ENCODE peak calls at places on chromosomes 11 and 22, in five cellular contexts. G is spleen, Z is stomach, U is K562, L is SK-N-SH. F is an unnamed sample.

GRCh38 chr11:47946682-47947575 is 33.4 kb upstream of the PTPRJ start:
- DNase-seq in G (peak), Z (peak), U (peak), L (no peak), F (peak)

GRCh38 chr11:79226136-79226535 is 214.7 kb downstream of the TENM4 start:
- DNase-seq in G (no peak), Z (no peak), U (no peak), L (peak), F (no peak)

GRCh38 chr11:112963368-112963955 is 2.2 kb downstream of the NCAM1 start:
- DNase-seq in G (no peak), Z (no peak), U (no peak), L (peak), F (no peak)

GRCh38 chr11:131591051-131591461 is 220.6 kb downstream of the NTM start:
- DNase-seq in G (no peak), Z (no peak), U (no peak), L (no peak), F (no peak)

GRCh38 chr11:32779131-32779530 is 15.3 kb downstream of the CCDC73 start:
- DNase-seq in G (no peak), Z (no peak), U (no peak), L (no peak), F (no peak)

GRCh38 chr22:32558681-32559355 is 84.2 kb downstream of the FBXO7 start:
- DNase-seq in G (no peak), Z (peak), U (no peak), L (no peak), F (peak)

GRCh38 chr22:40594924-40595323 is 41.6 kb downstream of the MRTFA start:
- DNase-seq in G (no peak), Z (no peak), U (no peak), L (no peak), F (no peak)

GRCh38 chr11:102849319-102849718 is 5.9 kb upstream of the MMP3 start:
- DNase-seq in G (no peak), Z (no peak), U (no peak), L (no peak), F (no peak)

GRCh38 chr22:24819941-24820461 is 14.0 kb downstream of the SGSM1 start:
- DNase-seq in G (no peak), Z (peak), U (no peak), L (peak), F (no peak)

GRCh38 chr22:40024201-40025061 is 29.7 kb downstream of the FAM83F start:
- DNase-seq in G (peak), Z (peak), U (peak), L (peak), F (no peak)

GRCh38 chr11:29320196-29320595 is 696.6 kb downstream of the KCNA4 start:
- DNase-seq in G (no peak), Z (no peak), U (no peak), L (no peak), F (no peak)

GRCh38 chr11:10913996-10914514 is 56.2 kb upstream of the ZBED5 start:
- DNase-seq in G (no peak), Z (no peak), U (no peak), L (no peak), F (no peak)

GRCh38 chr11:132300283-132300682 is 929.9 kb downstream of the NTM start:
- DNase-seq in G (no peak), Z (no peak), U (no peak), L (peak), F (no peak)

GRCh38 chr11:11816511-11817319 is 25.1 kb upstream of the USP47 start:
- DNase-seq in G (no peak), Z (no peak), U (no peak), L (no peak), F (no peak)

GRCh38 chr22:37303821-37304274 is 21.5 kb downstream of the CYTH4 start:
- DNase-seq in G (no peak), Z (no peak), U (peak), L (no peak), F (no peak)

GRCh38 chr11:60756307-60757032 is at the start of gene MS4A15:
- DNase-seq in G (peak), Z (no peak), U (peak), L (peak), F (peak)

GRCh38 chr11:76153609-76153949 is 52.7 kb downstream of the WNT11 start:
- DNase-seq in G (no peak), Z (no peak), U (no peak), L (no peak), F (peak)

GRCh38 chr11:95135155-95135554 is 45.5 kb downstream of the ENDOD1 start:
- DNase-seq in G (no peak), Z (peak), U (no peak), L (no peak), F (no peak)

GRCh38 chr11:68231598-68231997 is 18.5 kb upstream of the KMT5B start:
- DNase-seq in G (no peak), Z (no peak), U (no peak), L (no peak), F (no peak)

GRCh38 chr22:39254789-39255298 is 10.1 kb upstream of the PDGFB start:
- DNase-seq in G (no peak), Z (no peak), U (no peak), L (no peak), F (no peak)

GRCh38 chr11:73331138-73331916 is 23.3 kb downstream of the ARHGEF17 start:
- DNase-seq in G (no peak), Z (no peak), U (peak), L (peak), F (no peak)

GRCh38 chr22:38428714-38429113 is 26.3 kb downstream of the KCNJ4 start:
- DNase-seq in G (no peak), Z (no peak), U (no peak), L (no peak), F (no peak)

GRCh38 chr11:58394195-58394594 is 12.5 kb downstream of the OR5B3 start:
- DNase-seq in G (no peak), Z (no peak), U (no peak), L (no peak), F (no peak)

GRCh38 chr11:66068923-66069714 is 953 bp upstream of the PACS1 start:
- DNase-seq in G (peak), Z (peak), U (no peak), L (peak), F (no peak)

GRCh38 chr11:77252555-77253270 is 48.8 kb downstream of the GDPD4 start:
- DNase-seq in G (no peak), Z (no peak), U (no peak), L (no peak), F (no peak)

GRCh38 chr11:111378773-111379499 is at the start of gene POU2AF1:
- DNase-seq in G (peak), Z (no peak), U (no peak), L (no peak), F (peak)

GRCh38 chr11:115244758-115245157 is 259.5 kb downstream of the CADM1 start:
- DNase-seq in G (no peak), Z (no peak), U (no peak), L (no peak), F (no peak)

GRCh38 chr11:65572356-65573043 is at the start of gene FAM89B:
- DNase-seq in G (peak), Z (peak), U (peak), L (peak), F (peak)

GRCh38 chr11:110582728-110583432 is 129.4 kb downstream of the ARHGAP20 start:
- DNase-seq in G (no peak), Z (no peak), U (no peak), L (no peak), F (no peak)

GRCh38 chr11:88656960-88657738 is 319.6 kb upstream of the CTSC start:
- DNase-seq in G (no peak), Z (no peak), U (no peak), L (no peak), F (no peak)

GRCh38 chr11:65571940-65572339 is 398 bp upstream of the FAM89B start:
- DNase-seq in G (no peak), Z (peak), U (no peak), L (no peak), F (no peak)

GRCh38 chr11:1928891-1929541 is 9.5 kb downstream of the TNNT3 start:
- DNase-seq in G (no peak), Z (no peak), U (no peak), L (peak), F (peak)

GRCh38 chr22:41271787-41272186 is 14.2 kb downstream of the RANGAP1 start:
- DNase-seq in G (no peak), Z (no peak), U (no peak), L (no peak), F (no peak)

GRCh38 chr11:71459767-71460320 is 6.8 kb downstream of the NADSYN1 start:
- DNase-seq in G (peak), Z (no peak), U (no peak), L (no peak), F (no peak)

GRCh38 chr11:40271361-40271760 is 1188.1 kb downstream of the LRRC4C start:
- DNase-seq in G (no peak), Z (no peak), U (no peak), L (no peak), F (no peak)

GRCh38 chr11:64138413-64138812 is 27.5 kb downstream of the MACROD1 start:
- DNase-seq in G (no peak), Z (no peak), U (no peak), L (no peak), F (no peak)

GRCh38 chr22:25039754-25040153 is 87.2 kb downstream of the KIAA1671 start:
- DNase-seq in G (no peak), Z (no peak), U (no peak), L (no peak), F (no peak)

DNA sequence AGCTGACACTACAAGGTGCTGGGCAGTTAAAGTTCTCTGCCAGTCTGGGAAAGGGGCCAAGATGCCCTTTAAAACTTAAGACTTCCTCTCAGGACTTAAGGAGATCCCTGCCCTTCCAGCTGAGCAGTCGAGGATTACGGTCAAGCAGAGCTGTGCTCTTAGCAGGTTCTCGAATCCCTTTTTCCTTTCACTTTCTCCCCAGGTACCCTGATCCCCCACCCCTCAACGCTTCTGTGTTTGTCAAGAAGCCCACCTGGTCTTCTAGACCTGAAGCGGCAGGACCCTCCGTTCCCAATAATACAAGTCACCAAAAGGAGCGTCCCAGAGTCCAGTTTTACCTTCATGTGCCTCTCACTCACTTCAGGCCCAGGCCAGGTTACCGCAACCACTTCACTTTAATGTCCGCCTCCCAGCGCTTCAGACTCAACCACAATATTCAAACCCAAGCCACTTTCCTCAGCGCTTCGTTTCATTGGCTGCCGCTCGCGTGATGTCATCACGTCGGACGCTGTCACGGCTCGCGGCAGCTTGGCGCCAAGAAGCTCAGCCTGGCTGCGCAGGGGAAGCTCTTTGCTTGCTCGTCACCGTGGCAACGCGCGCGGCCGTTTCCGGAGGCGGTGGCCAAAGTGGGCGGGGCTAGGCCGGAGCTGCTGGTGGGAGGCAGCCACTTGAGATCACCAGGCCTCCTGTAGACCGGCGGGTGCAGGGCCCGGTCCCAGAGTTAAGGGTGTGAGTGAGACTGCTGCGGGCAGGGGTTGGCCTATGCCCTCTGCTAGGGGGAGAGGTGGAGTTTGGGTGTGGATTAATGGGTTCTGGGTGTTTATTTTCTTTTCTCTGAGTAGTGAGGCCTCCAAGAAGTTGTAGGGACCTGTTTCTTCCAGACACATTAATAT is at the start of the genes KIF18A and METTL15:
- DNase-seq in G (peak), Z (peak), U (peak), L (peak), F (peak)
- TF ChIP-seq POLR2AphosphoS5 in G (peak), Z (peak), U (peak), L (peak), F (peak)

DNA sequence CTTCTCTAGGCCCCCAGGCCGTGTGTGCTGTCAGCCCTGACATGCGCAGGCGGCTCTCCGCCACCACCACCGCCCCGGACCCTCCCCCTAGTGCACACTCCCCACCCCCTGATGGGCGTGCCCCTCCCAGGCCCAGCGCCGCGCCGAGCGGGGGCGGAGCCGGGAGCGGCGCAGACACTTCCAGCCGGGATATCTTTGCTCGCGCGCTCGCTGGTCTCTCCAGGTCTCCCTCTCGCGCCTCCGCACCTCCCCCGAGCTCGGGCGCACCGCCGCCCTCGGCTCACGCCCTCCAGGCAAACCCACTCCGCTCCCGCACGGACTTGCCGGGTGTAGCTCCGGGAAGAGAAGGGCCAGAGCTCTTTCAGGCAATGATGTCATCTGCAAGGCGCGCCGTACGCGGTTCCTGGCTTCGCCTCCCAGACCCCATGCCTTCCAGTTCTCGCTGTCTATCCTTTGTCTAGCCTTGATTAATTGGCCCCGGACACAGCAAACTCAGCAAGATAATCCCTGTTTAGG is at the start of gene SCN3B:
- DNase-seq in G (no peak), Z (peak), U (peak), L (peak), F (no peak)
- TF ChIP-seq POLR2AphosphoS5 in G (peak), Z (no peak), U (no peak), L (no peak), F (no peak)

GRCh38 chr22:31344369-31345330 is 1.5 kb downstream of the PATZ1 start:
- DNase-seq in G (peak), Z (peak), U (no peak), L (peak), F (no peak)

GRCh38 chr22:31347251-31348008 is 1.3 kb upstream of the PATZ1 start:
- DNase-seq in G (peak), Z (peak), U (no peak), L (peak), F (peak)

GRCh38 chr22:31346733-31347250 is 646 bp upstream of the PATZ1 start:
- DNase-seq in G (peak), Z (peak), U (peak), L (peak), F (peak)

GRCh38 chr22:31345331-31346254 is 553 bp downstream of the PATZ1 start:
- DNase-seq in G (peak), Z (peak), U (peak), L (peak), F (peak)

DNA sequence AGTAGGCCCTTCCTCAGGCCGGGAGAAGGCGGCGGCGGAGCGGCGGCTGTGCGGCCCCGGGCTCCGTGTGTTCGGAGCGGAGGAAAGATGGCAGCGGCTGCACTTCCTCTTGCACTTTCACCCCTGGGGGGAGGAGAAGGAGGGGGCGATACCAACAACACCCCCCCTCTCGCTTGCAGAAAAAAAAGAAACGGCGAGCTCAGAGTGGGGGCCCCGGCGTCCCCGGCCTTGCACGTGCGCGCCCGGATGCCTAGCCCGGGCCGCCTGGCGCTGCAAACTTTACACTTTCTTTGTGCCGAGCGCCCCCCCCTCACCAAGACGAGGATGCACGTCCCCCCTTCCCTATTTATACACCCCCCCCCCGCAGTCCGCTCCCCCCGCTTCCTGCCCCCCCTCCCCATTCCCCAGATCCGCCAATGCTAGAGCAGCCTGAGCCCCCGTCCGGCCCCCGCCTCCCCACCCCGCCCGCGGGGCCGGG is at the start of gene PATZ1:
- DNase-seq in G (peak), Z (peak), U (peak), L (peak), F (peak)
- TF ChIP-seq POLR2AphosphoS5 in G (no peak), Z (no peak), U (no peak), L (peak), F (no peak)

DNA sequence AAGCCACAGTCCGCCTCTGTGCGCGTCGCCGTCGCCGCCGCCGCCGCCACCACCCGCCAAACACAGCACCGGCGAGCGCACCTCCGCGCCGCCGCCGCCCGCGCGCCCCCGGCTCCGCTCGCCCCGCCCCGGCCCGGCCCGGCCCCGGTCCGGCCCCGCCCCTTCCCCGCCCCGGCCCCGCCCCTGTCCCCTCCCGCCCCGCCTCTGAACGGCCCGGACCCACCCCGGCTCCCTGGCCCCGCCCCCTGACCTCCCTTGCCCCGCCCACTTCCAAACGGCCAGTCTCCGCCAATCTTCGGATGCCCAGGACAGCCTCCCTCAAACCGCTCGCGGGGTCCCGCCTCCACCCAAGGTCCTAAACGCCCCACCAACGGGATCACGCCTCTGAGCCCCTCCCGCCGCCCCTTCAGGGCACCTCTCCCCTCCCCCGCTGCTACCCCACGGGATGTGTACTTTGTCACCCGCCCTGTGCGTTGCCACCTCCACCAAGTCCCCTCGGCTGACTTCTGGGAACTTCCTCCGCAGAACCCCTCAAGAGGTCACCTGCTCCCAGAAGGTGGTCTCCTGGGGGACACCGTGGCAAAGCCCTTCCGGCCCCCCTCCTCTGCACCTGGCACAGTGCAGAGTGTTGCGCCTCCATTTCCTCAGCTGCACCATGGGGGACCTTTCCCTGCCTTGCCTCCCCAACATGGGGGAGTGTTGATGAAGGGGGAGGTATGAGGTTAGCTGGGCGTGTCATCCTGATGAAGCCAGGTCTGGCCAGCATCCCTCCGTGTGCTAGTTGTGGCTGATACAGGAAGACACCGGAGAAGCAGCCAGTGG is at the start of gene KIAA0930:
- DNase-seq in G (peak), Z (peak), U (peak), L (peak), F (peak)
- TF ChIP-seq POLR2AphosphoS5 in G (peak), Z (no peak), U (no peak), L (no peak), F (no peak)

GRCh38 chr22:36294293-36294620 is 41.3 kb downstream of the APOL1 start:
- DNase-seq in G (peak), Z (no peak), U (no peak), L (no peak), F (no peak)
- TF ChIP-seq POLR2AphosphoS5 in G (no peak), Z (no peak), U (no peak), L (no peak), F (no peak)